ENCODE peak calls at places on chromosomes 12 and 14, in seven cellular contexts. I is NCI-H1092 treated with DMSO at 0.1 percent for 48 hours; B is T-helper 9 cell; R is aorta; M is stimulated activated naive CD8-positive, alpha-beta T cell treated with anti-CD3 and anti-CD28 coated beads, Interleukin-15, amount 100 ng/mL, for 72 hours; D is mammary epithelial cell; N is stimulated activated CD4-positive, alpha-beta T cell treated with anti-CD3 and anti-CD28 coated beads, Interleukin-12 subunit alpha, Interleukin-12 subunit beta, amount 100 ng/mL, for 48 hours. O is an unnamed sample.

GRCh38 chr14:75315143-75315542 is 36.5 kb downstream of the FOS start:
- DNase-seq in I (peak), B (no peak), R (no peak), M (no peak), D (peak), N (no peak), O (no peak)

GRCh38 chr12:116820077-116820656 is 61.1 kb downstream of the HRK start:
- DNase-seq in I (no peak), B (no peak), R (no peak), M (no peak), D (no peak), N (no peak), O (no peak)

GRCh38 chr12:106301241-106301610 is 1.3 kb upstream of the TCP11L2 start:
- DNase-seq in I (no peak), B (no peak), R (no peak), M (no peak), D (no peak), N (no peak), O (no peak)

GRCh38 chr12:63179224-63179623 is 28.2 kb upstream of the AVPR1A start:
- DNase-seq in I (no peak), B (no peak), R (no peak), M (no peak), D (no peak), N (no peak), O (no peak)

GRCh38 chr14:84225243-84225642 is 1304.7 kb upstream of the FLRT2 start:
- DNase-seq in I (no peak), B (no peak), R (no peak), M (no peak), D (no peak), N (no peak), O (no peak)

GRCh38 chr14:71289536-71289935 is 382.3 kb downstream of the PCNX1 start:
- DNase-seq in I (no peak), B (no peak), R (no peak), M (no peak), D (no peak), N (no peak), O (peak)

GRCh38 chr12:104496336-104496735 is 39.6 kb downstream of the CHST11 start:
- DNase-seq in I (no peak), B (no peak), R (no peak), M (no peak), D (no peak), N (no peak), O (no peak)

GRCh38 chr12:106133136-106134087 is 5.3 kb downstream of the NUAK1 start:
- DNase-seq in I (no peak), B (no peak), R (no peak), M (no peak), D (peak), N (no peak), O (no peak)

O was measured in activated CD4-positive, alpha-beta T cell treated with anti-CD3 and anti-CD28 coated beads, Interleukin-2, amount 10 ng/mL, durations not matched to agents 7 days and 5 days.